ENCODE peak calls at places on chromosome 2, in six cellular contexts. I is A549, B is HepG2, Y is endothelial cell of umbilical vein, Q is K562, W is GM12878. K is an unnamed sample.
A peak's percentile ranks its signal among the peaks of the same experiment; 100 is the strongest.

GRCh38 chr2:139529045-139529444 is 748.9 kb upstream of the NXPH2 start:
- DNase-seq in I (no peak), B (no peak), Y (no peak), Q (no peak), W (no peak), K (no peak)

GRCh38 chr2:26174691-26175181 is 1.8 kb downstream of the GAREM2 start:
- DNase-seq in I (no peak), B (no peak), Y (no peak), Q (no peak), W (no peak), K (no peak)

GRCh38 chr2:171347158-171347557 is 86.6 kb downstream of the METTL8 start:
- DNase-seq in I (no peak), B (no peak), Y (peak; percentile 34), Q (no peak), W (no peak), K (no peak)

GRCh38 chr2:41947701-41948396 is 100.0 kb upstream of the PKDCC start:
- DNase-seq in I (no peak), B (no peak), Y (no peak), Q (peak; percentile 28), W (no peak), K (no peak)

GRCh38 chr2:132564065-132564464 is 105.9 kb downstream of the LYPD1 start:
- DNase-seq in I (no peak), B (no peak), Y (no peak), Q (no peak), W (no peak), K (no peak)

GRCh38 chr2:112485849-112486248 is 3.9 kb downstream of the TTL start:
- DNase-seq in I (no peak), B (no peak), Y (no peak), Q (no peak), W (no peak), K (no peak)

GRCh38 chr2:146701183-146701582 is 1143.6 kb upstream of the ACVR2A start:
- DNase-seq in I (no peak), B (no peak), Y (no peak), Q (peak; percentile 9), W (no peak), K (peak; percentile 49)

GRCh38 chr2:235398321-235398720 is 95.5 kb upstream of the AGAP1 start:
- DNase-seq in I (no peak), B (no peak), Y (no peak), Q (no peak), W (no peak), K (no peak)

GRCh38 chr2:54983345-54984235 is 66.7 kb downstream of the RTN4 start:
- DNase-seq in I (no peak), B (no peak), Y (peak; percentile 39), Q (no peak), W (no peak), K (no peak)

GRCh38 chr2:150610670-150611279 is 123.3 kb upstream of the RND3 start:
- DNase-seq in I (peak; percentile 56), B (peak; percentile 19), Y (peak; percentile 45), Q (peak; percentile 13), W (no peak), K (peak; percentile 38)

GRCh38 chr2:226439337-226439736 is 360.3 kb downstream of the IRS1 start:
- DNase-seq in I (no peak), B (no peak), Y (no peak), Q (no peak), W (no peak), K (peak; percentile 86)

GRCh38 chr2:105431367-105432088 is 32.7 kb upstream of the FHL2 start:
- DNase-seq in I (no peak), B (no peak), Y (no peak), Q (no peak), W (no peak), K (no peak)
- TF ChIP-seq MYC in I (no peak), B (no peak), Y (no peak), Q (no peak), W (no peak), K (no peak)

DNA sequence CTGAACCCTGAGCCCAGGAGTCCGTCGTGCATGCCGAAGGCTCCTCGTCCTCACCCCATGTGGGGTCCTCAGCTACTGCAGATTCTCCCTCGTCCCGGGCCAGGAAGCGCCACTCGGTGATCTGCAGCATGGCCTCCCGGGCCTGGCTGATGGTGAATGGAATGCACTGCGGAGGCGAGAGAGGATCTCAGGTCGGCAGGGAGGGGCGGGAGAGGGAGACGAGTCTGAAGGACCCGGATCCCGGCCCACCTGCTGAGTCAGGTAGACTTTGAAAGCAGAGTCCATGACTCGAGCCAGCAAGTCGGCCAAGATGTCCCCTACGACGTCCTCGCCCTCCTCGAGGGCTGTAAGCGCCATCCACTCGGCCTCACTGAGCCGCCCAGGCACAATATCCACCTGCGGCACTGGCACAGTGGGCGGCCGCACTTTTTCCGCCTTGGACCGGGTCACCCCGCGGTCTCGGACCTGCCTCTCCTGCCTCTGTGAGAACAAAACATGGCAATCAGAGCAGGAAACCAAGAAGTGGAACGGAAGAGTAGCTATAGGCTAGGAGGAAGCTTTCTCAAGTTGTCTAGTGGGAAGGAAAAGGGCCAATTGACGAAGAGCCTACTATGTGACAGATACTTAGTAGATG is 5.5 kb downstream of the C2orf81 start:
- DNase-seq in I (no peak), B (no peak), Y (no peak), Q (no peak), W (no peak), K (no peak)
- H3K4me3 ChIP-seq in I (no peak overlapping the region), B (no peak overlapping the region), Y (no peak overlapping the region), Q (no peak overlapping the region), W (peak overlapping the region; percentile 46), K (no peak overlapping the region)

DNA sequence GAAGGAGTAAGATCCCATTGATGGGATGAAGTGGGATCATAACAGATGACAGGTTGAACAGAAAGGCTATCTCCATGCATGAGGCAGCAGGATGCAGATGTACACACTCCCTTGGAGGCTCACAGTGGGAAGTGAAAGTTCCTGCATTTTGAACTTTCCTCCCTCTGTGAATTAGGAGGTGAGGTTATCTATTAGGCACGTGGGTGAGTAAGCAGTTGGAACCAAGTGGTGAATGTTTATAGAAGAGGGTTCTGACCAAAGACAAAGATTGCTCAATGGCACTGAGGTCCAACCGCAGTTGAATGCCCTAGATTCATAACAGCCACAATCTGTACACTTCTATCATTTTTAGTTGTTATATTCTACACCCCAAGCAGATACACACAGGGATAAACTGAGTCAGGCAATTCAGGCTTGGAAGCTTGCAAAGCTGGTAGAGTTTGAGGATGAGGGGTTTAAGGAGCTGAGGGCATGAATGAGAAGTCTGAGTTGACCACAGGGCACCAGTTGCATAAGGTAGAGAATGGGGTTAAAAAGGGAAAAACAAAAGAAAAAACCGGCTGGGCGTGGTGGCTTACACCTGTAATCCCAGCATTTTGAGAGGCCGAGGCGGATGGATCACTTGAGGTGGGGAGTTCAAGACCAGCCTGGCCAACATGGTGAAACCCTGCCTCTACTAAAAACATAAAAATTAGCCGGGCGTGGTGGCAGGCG is 7.1 kb upstream of the KCMF1 start:
- DNase-seq in I (no peak), B (peak; percentile 99), Y (no peak), Q (no peak), W (no peak), K (peak; percentile 81)
- TF ChIP-seq MAX in I (peak; percentile 59), B (peak; percentile 95), Y (no peak), Q (no peak), W (no peak), K (peak; percentile 74)

DNA sequence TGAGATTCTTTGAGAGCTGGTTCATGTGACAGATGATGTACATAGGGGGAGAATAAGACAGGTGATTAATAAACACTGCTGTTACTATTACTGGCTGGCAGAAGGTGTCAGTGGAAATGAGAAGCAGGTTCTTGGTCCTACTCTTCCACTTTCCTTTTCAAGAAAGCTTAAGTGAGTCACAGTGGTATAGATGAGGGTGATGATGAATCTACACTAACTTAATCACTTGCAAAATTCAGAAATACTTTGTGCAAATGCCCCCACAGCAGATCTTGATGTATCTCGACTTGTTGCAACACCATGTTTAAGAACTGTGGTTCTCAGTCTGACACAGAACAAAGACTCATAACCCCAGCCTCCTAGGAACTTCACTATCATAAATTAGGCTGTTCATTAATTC is 35.9 kb upstream of the MGAT5 start:
- DNase-seq in I (no peak), B (no peak), Y (no peak), Q (no peak), W (no peak), K (peak; percentile 70)
- TF ChIP-seq MYC in I (no peak), B (no peak), Y (no peak), Q (no peak), W (no peak), K (no peak)

DNA sequence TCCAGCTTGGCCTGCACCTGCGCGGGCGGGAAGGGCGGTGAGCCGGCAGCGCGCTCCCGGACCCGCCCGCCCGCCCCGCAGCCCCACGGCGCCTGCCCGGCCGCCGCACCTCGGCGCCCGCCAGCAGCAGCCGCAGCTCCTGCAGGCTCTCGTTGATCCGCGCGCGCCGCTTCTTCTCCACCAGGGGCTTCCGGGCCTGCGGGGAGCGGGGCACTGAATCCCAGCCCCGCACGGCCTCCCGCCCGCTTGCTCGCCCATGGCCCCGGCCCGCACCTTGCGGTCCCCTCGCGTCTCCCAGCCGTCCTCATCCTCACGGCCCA is 326 bp downstream of the HES6 start:
- DNase-seq in I (no peak), B (no peak), Y (no peak), Q (no peak), W (no peak), K (no peak)
- H3K4me3 ChIP-seq in I (peak overlapping the region; percentile 81), B (peak overlapping the region; percentile 85), Y (no peak overlapping the region), Q (peak overlapping the region; percentile 74), W (peak overlapping the region; percentile 72), K (peak overlapping the region; percentile 69)

GRCh38 chr2:98488252-98488651 is 43.6 kb downstream of the INPP4A start:
- DNase-seq in I (no peak), B (no peak), Y (no peak), Q (no peak), W (no peak), K (no peak)

GRCh38 chr2:98487101-98487805 is 42.6 kb downstream of the INPP4A start:
- DNase-seq in I (no peak), B (no peak), Y (no peak), Q (no peak), W (no peak), K (no peak)

GRCh38 chr2:98486374-98486981 is 41.8 kb downstream of the INPP4A start:
- DNase-seq in I (no peak), B (no peak), Y (no peak), Q (no peak), W (no peak), K (no peak)

GRCh38 chr2:98485453-98485755 is 40.7 kb downstream of the INPP4A start:
- DNase-seq in I (no peak), B (no peak), Y (no peak), Q (no peak), W (no peak), K (no peak)

GRCh38 chr2:98487806-98488189 is 43.1 kb downstream of the INPP4A start:
- DNase-seq in I (peak; percentile 59), B (peak; percentile 66), Y (peak; percentile 35), Q (peak; percentile 61), W (peak; percentile 92), K (peak; percentile 73)
- TF ChIP-seq MAX in I (no peak), B (no peak), Y (no peak), Q (no peak), W (no peak), K (peak; percentile 21)

GRCh38 chr2:109133746-109134145 is 4.7 kb downstream of the SH3RF3 start:
- DNase-seq in I (no peak), B (no peak), Y (no peak), Q (no peak), W (no peak), K (no peak)

GRCh38 chr2:109136542-109136941 is 7.5 kb downstream of the SH3RF3 start:
- DNase-seq in I (no peak), B (no peak), Y (no peak), Q (no peak), W (no peak), K (no peak)

GRCh38 chr2:109134741-109135571 is 6.0 kb downstream of the SH3RF3 start:
- DNase-seq in I (no peak), B (no peak), Y (peak; percentile 28), Q (no peak), W (no peak), K (no peak)

GRCh38 chr2:109137616-109138015 is 8.6 kb downstream of the SH3RF3 start:
- DNase-seq in I (no peak), B (no peak), Y (no peak), Q (no peak), W (no peak), K (no peak)

GRCh38 chr2:109135572-109136185 is 6.7 kb downstream of the SH3RF3 start:
- DNase-seq in I (no peak), B (no peak), Y (peak; percentile 49), Q (no peak), W (no peak), K (no peak)
- TF ChIP-seq MYC in I (no peak), B (no peak), Y (no peak), Q (no peak), W (no peak), K (no peak)

K was measured in NB4.